ENCODE peak calls at places on chromosomes 3 and 15, in seven cellular contexts. P, V, Z, F, K, J and S are unnamed samples.

GRCh38 chr15:88604381-88604951 is 16.7 kb upstream of the AEN start:
- DNase-seq in P (no peak), V (peak), Z (no peak), F (no peak), K (no peak), J (no peak), S (no peak)

GRCh38 chr3:127428344-127429001 is 140.6 kb upstream of the PRR20G start:
- DNase-seq in P (peak), V (no peak), Z (no peak), F (no peak), K (no peak), J (peak), S (no peak)

GRCh38 chr3:106343841-106344240 is 475.0 kb upstream of the CBLB start:
- DNase-seq in P (no peak), V (no peak), Z (no peak), F (no peak), K (no peak), J (no peak), S (no peak)

GRCh38 chr15:80480171-80480811 is 76.1 kb downstream of the ARNT2 start:
- DNase-seq in P (no peak), V (no peak), Z (peak), F (no peak), K (no peak), J (no peak), S (no peak)

GRCh38 chr15:62739082-62739481 is 303.5 kb upstream of the TPM1 start:
- DNase-seq in P (peak), V (no peak), Z (no peak), F (no peak), K (no peak), J (no peak), S (no peak)

GRCh38 chr15:62717496-62717895 is 325.1 kb upstream of the TPM1 start:
- DNase-seq in P (no peak), V (no peak), Z (no peak), F (no peak), K (no peak), J (no peak), S (no peak)

GRCh38 chr15:51046799-51047449 is 47.8 kb downstream of the TNFAIP8L3 start:
- DNase-seq in P (no peak), V (no peak), Z (peak), F (no peak), K (no peak), J (no peak), S (no peak)

GRCh38 chr3:57787867-57788623 is 31.9 kb downstream of the SLMAP start:
- DNase-seq in P (no peak), V (peak), Z (no peak), F (peak), K (peak), J (no peak), S (no peak)

GRCh38 chr3:46280105-46280797 is 38.0 kb downstream of the CCR3 start:
- DNase-seq in P (peak), V (no peak), Z (no peak), F (no peak), K (no peak), J (no peak), S (no peak)

GRCh38 chr3:47964740-47965139 is 51.5 kb downstream of the MAP4 start:
- DNase-seq in P (no peak), V (no peak), Z (peak), F (no peak), K (no peak), J (no peak), S (no peak)

GRCh38 chr3:149969945-149970715 is 565 bp downstream of the PFN2 start:
- DNase-seq in P (peak), V (peak), Z (peak), F (peak), K (no peak), J (peak), S (peak)

GRCh38 chr3:196942915-196943277 is 568 bp upstream of the NCBP2 start:
- DNase-seq in P (no peak), V (peak), Z (no peak), F (no peak), K (peak), J (no peak), S (no peak)

GRCh38 chr15:57890351-57890750 is 175.2 kb downstream of the ALDH1A2 start:
- DNase-seq in P (no peak), V (no peak), Z (no peak), F (no peak), K (no peak), J (no peak), S (no peak)

GRCh38 chr3:56942523-56942922 is 117.9 kb upstream of the SPATA12 start:
- DNase-seq in P (no peak), V (no peak), Z (no peak), F (no peak), K (no peak), J (no peak), S (no peak)

GRCh38 chr15:52383100-52383588 is 87.5 kb upstream of the MYO5C start:
- DNase-seq in P (no peak), V (no peak), Z (no peak), F (peak), K (no peak), J (no peak), S (no peak)

GRCh38 chr3:136249593-136250225 is 431 bp upstream of the PCCB start:
- DNase-seq in P (no peak), V (no peak), Z (no peak), F (no peak), K (no peak), J (no peak), S (no peak)

GRCh38 chr3:12870942-12871341 is 29.6 kb upstream of the RPL32 start:
- DNase-seq in P (no peak), V (no peak), Z (no peak), F (no peak), K (no peak), J (no peak), S (no peak)

GRCh38 chr3:52891615-52892081 is 5.7 kb downstream of the STIMATE start:
- DNase-seq in P (no peak), V (no peak), Z (peak), F (no peak), K (no peak), J (no peak), S (no peak)

GRCh38 chr15:63392355-63393009 is 10.8 kb upstream of the CA12 start:
- DNase-seq in P (no peak), V (no peak), Z (no peak), F (no peak), K (peak), J (no peak), S (no peak)

GRCh38 chr3:74605437-74605836 is 9.0 kb downstream of the CNTN3 start:
- DNase-seq in P (no peak), V (no peak), Z (no peak), F (no peak), K (no peak), J (no peak), S (no peak)

GRCh38 chr3:55771503-55771902 is 284.4 kb upstream of the WNT5A start:
- DNase-seq in P (no peak), V (no peak), Z (no peak), F (no peak), K (no peak), J (no peak), S (no peak)

GRCh38 chr3:197750863-197751737 is 1.4 kb downstream of the FYTTD1 start:
- DNase-seq in P (no peak), V (peak), Z (no peak), F (no peak), K (peak), J (no peak), S (no peak)

GRCh38 chr15:80856400-80856799 is 77.2 kb downstream of the CEMIP start:
- DNase-seq in P (no peak), V (peak), Z (peak), F (no peak), K (peak), J (no peak), S (no peak)

GRCh38 chr15:39466428-39466827 is 114.5 kb upstream of the THBS1 start:
- DNase-seq in P (no peak), V (no peak), Z (no peak), F (no peak), K (peak), J (no peak), S (no peak)

GRCh38 chr15:72472907-72473669 is 1.0 kb upstream of the ARIH1 start:
- DNase-seq in P (no peak), V (no peak), Z (no peak), F (peak), K (peak), J (no peak), S (peak)

GRCh38 chr3:65748326-65748725 is 290.4 kb downstream of the MAGI1 start:
- DNase-seq in P (no peak), V (no peak), Z (no peak), F (no peak), K (no peak), J (no peak), S (no peak)

GRCh38 chr15:45231864-45232562 is 20.0 kb upstream of the SLC28A2 start:
- DNase-seq in P (no peak), V (peak), Z (no peak), F (no peak), K (no peak), J (no peak), S (no peak)

GRCh38 chr3:136350132-136350531 is 100.0 kb downstream of the PCCB start:
- DNase-seq in P (no peak), V (no peak), Z (no peak), F (no peak), K (no peak), J (no peak), S (no peak)

GRCh38 chr3:184284696-184285095 is 8.9 kb downstream of the ECE2 start:
- DNase-seq in P (peak), V (peak), Z (peak), F (no peak), K (peak), J (peak), S (peak)

GRCh38 chr15:60001642-60002527 is 2.2 kb upstream of the FOXB1 start:
- DNase-seq in P (no peak), V (peak), Z (no peak), F (no peak), K (no peak), J (peak), S (no peak)

GRCh38 chr15:64877435-64877834 is 34.3 kb upstream of the ANKDD1A start:
- DNase-seq in P (no peak), V (no peak), Z (no peak), F (no peak), K (no peak), J (no peak), S (no peak)

GRCh38 chr3:70861234-70861633 is 548.8 kb upstream of the MDFIC2 start:
- DNase-seq in P (no peak), V (no peak), Z (no peak), F (no peak), K (no peak), J (no peak), S (no peak)

GRCh38 chr3:100073555-100074307 is 40.6 kb downstream of the FILIP1L start:
- DNase-seq in P (no peak), V (no peak), Z (no peak), F (no peak), K (no peak), J (no peak), S (peak)

DNA sequence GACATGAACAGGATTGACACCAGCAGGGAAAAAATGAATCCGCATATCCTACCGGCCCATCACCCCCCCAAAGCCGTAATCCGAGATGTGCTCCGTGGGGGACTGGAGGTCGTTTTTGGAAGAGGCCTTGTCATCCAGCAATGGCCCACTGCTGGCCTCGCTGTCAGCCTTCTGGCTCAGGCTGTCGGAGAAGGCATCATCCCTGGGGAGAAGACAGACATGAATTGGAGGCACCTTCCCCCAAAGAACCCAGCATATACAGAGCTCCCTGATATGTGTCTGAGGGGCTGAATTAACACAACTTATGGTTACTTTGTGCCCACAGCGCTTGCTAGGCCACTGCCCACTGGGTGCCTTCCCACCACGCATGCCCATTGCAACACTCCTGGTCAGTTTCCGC is 29.6 kb upstream of the RAD18 start:
- DNase-seq in P (no peak), V (no peak), Z (no peak), F (no peak), K (no peak), J (no peak), S (no peak)
- TF ChIP-seq YY1 in P (no peak), V (no peak), Z (no peak), F (no peak), K (no peak), J (no peak), S (no peak)

DNA sequence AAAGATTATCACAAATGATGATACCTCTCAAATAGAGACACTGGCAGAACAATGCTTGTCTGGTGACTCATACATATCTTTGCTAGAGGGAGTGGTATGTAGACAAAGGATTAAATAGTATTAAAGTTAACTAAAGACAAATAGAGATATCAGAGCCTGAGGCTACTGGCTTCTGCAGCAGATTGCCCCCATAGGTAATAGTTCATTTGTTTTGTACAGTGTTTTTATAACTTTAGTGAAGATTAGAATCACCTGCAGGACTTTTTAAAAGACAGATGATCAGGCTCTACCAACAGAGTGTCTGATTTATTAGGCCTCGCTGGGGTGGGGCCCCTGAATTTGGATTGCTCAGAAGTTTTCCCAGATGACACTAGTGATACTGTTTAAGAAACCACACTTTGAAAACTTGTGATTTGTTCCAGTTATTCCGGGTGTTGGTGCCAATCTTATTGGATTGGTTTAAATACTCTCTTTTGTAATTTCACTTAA is 96.4 kb downstream of the NAALADL2 start:
- DNase-seq in P (peak), V (no peak), Z (peak), F (no peak), K (no peak), J (no peak), S (no peak)
- TF ChIP-seq YY1 in P (no peak), V (no peak), Z (no peak), F (no peak), K (no peak), J (no peak), S (no peak)

GRCh38 chr3:143822374-143822773 is 25.9 kb downstream of the SLC9A9 start:
- DNase-seq in P (no peak), V (no peak), Z (no peak), F (no peak), K (no peak), J (no peak), S (no peak)
- TF ChIP-seq YY1 in P (no peak), V (no peak), Z (no peak), F (no peak), K (no peak), J (no peak), S (no peak)

DNA sequence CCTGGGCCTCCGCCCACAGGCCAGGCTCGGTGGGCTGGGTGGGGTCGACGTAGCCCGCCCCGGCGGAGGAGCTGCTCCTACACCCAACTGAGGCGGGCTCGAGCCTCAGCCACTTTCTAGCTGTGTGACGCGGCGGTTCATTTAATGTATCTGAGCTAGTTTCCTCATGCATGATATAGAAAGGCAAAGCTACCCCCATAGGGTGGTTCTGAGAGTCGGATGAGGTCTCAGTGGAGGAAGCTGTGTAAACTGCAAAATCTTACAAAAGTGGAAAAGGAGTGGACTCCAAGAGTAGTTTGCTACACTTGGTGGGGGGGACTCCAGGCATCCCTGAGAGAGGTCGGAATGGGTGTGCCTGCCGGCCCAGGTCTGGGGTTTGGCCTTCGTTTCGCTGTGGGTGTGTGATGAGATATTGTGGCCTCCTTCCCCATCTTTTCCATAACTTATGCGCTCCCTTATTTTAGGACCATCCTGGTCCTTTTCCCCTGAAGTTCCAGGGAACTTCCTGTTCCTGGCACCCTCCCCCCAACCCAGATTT is 933 bp downstream of the PDIA5 start:
- DNase-seq in P (no peak), V (no peak), Z (no peak), F (no peak), K (no peak), J (no peak), S (no peak)
- TF ChIP-seq YY1 in P (no peak), V (no peak), Z (no peak), F (no peak), K (no peak), J (no peak), S (no peak)